ENCODE peak calls at places on chromosomes 12 and 14, in seven cellular contexts. M, W, V, Y, J, B and L are unnamed samples.

GRCh38 chr12:95195122-95195521 is 22.1 kb downstream of the FGD6 start:
- DNase-seq in W (no peak), M (no peak), B (peak; percentile 30), J (no peak), Y (no peak), V (no peak), L (no peak)

GRCh38 chr12:116366456-116366776 is 88.9 kb upstream of the MED13L start:
- DNase-seq in W (no peak), Y (no peak), M (no peak), B (no peak), V (no peak), J (no peak), L (no peak)

GRCh38 chr14:89284368-89285058 is 132.5 kb downstream of the FOXN3 start:
- DNase-seq in J (no peak), V (no peak), M (no peak), W (no peak), B (no peak), Y (no peak), L (no peak)

GRCh38 chr12:13425766-13426165 is 229.2 kb downstream of the EMP1 start:
- DNase-seq in W (no peak), V (peak; percentile 82), B (no peak), J (no peak), M (no peak), Y (no peak), L (no peak)

GRCh38 chr12:14845350-14845750 is 2.0 kb upstream of the ART4 start:
- DNase-seq in Y (no peak), J (peak; percentile 76), B (peak; percentile 70), M (peak; percentile 45), W (no peak), V (peak; percentile 82), L (peak; percentile 20)

GRCh38 chr12:32051511-32052299 is 54.9 kb upstream of the BICD1 start:
- DNase-seq in Y (no peak), W (no peak), V (peak; percentile 87), B (no peak), M (no peak), J (no peak), L (no peak)

GRCh38 chr12:52168019-52168717 is 23.6 kb downstream of the KRT80 start:
- DNase-seq in M (no peak), B (no peak), W (no peak), Y (no peak), J (no peak), V (peak; percentile 83), L (no peak)

GRCh38 chr14:54549862-54550261 is 17.1 kb upstream of the SAMD4A start:
- DNase-seq in V (peak; percentile 31), W (no peak), B (no peak), J (no peak), Y (no peak), M (no peak), L (no peak)

GRCh38 chr12:81412940-81413339 is 335.1 kb downstream of the ACSS3 start:
- DNase-seq in Y (no peak), M (no peak), B (no peak), W (no peak), J (no peak), V (no peak), L (no peak)

GRCh38 chr14:33686856-33687255 is 264.0 kb downstream of the EGLN3 start:
- DNase-seq in W (no peak), M (no peak), Y (no peak), J (no peak), V (no peak), B (no peak), L (no peak)

GRCh38 chr12:62808166-62808879 is 126.6 kb downstream of the PPM1H start:
- DNase-seq in B (no peak), W (no peak), M (no peak), V (no peak), Y (no peak), J (no peak), L (no peak)

GRCh38 chr12:94616217-94616729 is 34.1 kb downstream of the TMCC3 start:
- DNase-seq in Y (no peak), V (no peak), B (peak; percentile 28), J (no peak), M (no peak), W (no peak), L (no peak)

GRCh38 chr12:52139579-52140062 is 52.2 kb downstream of the KRT80 start:
- DNase-seq in J (no peak), B (peak; percentile 95), V (no peak), M (no peak), Y (no peak), W (no peak), L (peak; percentile 13)

GRCh38 chr12:111645433-111645832 is 40.3 kb downstream of the BRAP start:
- DNase-seq in W (no peak), V (peak; percentile 50), M (no peak), Y (no peak), B (no peak), J (no peak), L (no peak)

GRCh38 chr12:7373226-7373625 is 69.4 kb downstream of the ACSM4 start:
- DNase-seq in V (no peak), J (no peak), Y (no peak), B (no peak), M (no peak), W (no peak), L (no peak)

GRCh38 chr12:96350982-96351381 is 49.3 kb downstream of the CDK17 start:
- DNase-seq in J (no peak), W (no peak), M (no peak), B (no peak), V (no peak), Y (no peak), L (no peak)

GRCh38 chr14:93954900-93955891 is 21.2 kb downstream of the ASB2 start:
- DNase-seq in V (no peak), J (no peak), Y (no peak), W (no peak), M (peak; percentile 67), B (no peak), L (no peak)

GRCh38 chr12:50572275-50572674 is 67.5 kb downstream of the DIP2B start:
- DNase-seq in B (no peak), M (no peak), Y (no peak), J (no peak), W (no peak), V (peak; percentile 89), L (no peak)

GRCh38 chr12:85923767-85924331 is 49.8 kb downstream of the NTS start:
- DNase-seq in W (no peak), M (no peak), J (no peak), Y (no peak), V (peak; percentile 70), B (no peak), L (no peak)